ENCODE peak calls at places on chromosome 10, in five cellular contexts. One of them, this sample, is unnamed.

GRCh38 chr10:88457680-88458079 is 125.4 kb downstream of the RNLS start:
- DNase-seq in HFF-Myc: no peak
- DNase-seq in tibial artery: no peak
- DNase-seq in brain microvascular endothelial cell: no peak
- DNase-seq in IMR-90: no peak
- DNase-seq in this sample: no peak

GRCh38 chr10:89431977-89432376 is 17.6 kb downstream of the IFIT5 start:
- DNase-seq in HFF-Myc: no peak
- DNase-seq in tibial artery: no peak
- DNase-seq in brain microvascular endothelial cell: peak
- DNase-seq in IMR-90: peak
- DNase-seq in this sample: peak

GRCh38 chr10:23343591-23344225 is 889 bp downstream of the C10orf67 start:
- DNase-seq in HFF-Myc: no peak
- DNase-seq in tibial artery: peak
- DNase-seq in brain microvascular endothelial cell: peak
- DNase-seq in IMR-90: peak
- DNase-seq in this sample: peak

GRCh38 chr10:76881477-76882220 is 756.0 kb downstream of the KCNMA1 start:
- DNase-seq in HFF-Myc: peak
- DNase-seq in tibial artery: no peak
- DNase-seq in brain microvascular endothelial cell: no peak
- DNase-seq in IMR-90: peak
- DNase-seq in this sample: peak

GRCh38 chr10:52644678-52645434 is 127.7 kb downstream of the MBL2 start:
- DNase-seq in HFF-Myc: peak
- DNase-seq in tibial artery: no peak
- DNase-seq in brain microvascular endothelial cell: peak
- DNase-seq in IMR-90: peak
- DNase-seq in this sample: peak

GRCh38 chr10:133260895-133261725 is 15.6 kb downstream of the ADAM8 start:
- DNase-seq in HFF-Myc: no peak
- DNase-seq in tibial artery: peak
- DNase-seq in brain microvascular endothelial cell: no peak
- DNase-seq in IMR-90: no peak
- DNase-seq in this sample: no peak

GRCh38 chr10:67386260-67386659 is 309.7 kb downstream of the CTNNA3 start:
- DNase-seq in HFF-Myc: no peak
- DNase-seq in tibial artery: no peak
- DNase-seq in brain microvascular endothelial cell: no peak
- DNase-seq in IMR-90: no peak
- DNase-seq in this sample: no peak

GRCh38 chr10:124619802-124620490 is 124.2 kb downstream of the FAM53B start:
- DNase-seq in HFF-Myc: no peak
- DNase-seq in tibial artery: no peak
- DNase-seq in brain microvascular endothelial cell: no peak
- DNase-seq in IMR-90: no peak
- DNase-seq in this sample: no peak

GRCh38 chr10:88227342-88228018 is 355.6 kb downstream of the RNLS start:
- DNase-seq in HFF-Myc: no peak
- DNase-seq in tibial artery: no peak
- DNase-seq in brain microvascular endothelial cell: peak
- DNase-seq in IMR-90: peak
- DNase-seq in this sample: peak

GRCh38 chr10:31143331-31143935 is 111.8 kb upstream of the ZNF438 start:
- DNase-seq in HFF-Myc: no peak
- DNase-seq in tibial artery: no peak
- DNase-seq in brain microvascular endothelial cell: no peak
- DNase-seq in IMR-90: no peak
- DNase-seq in this sample: peak

GRCh38 chr10:103847909-103848468 is 7.4 kb downstream of the SH3PXD2A start:
- DNase-seq in HFF-Myc: no peak
- DNase-seq in tibial artery: no peak
- DNase-seq in brain microvascular endothelial cell: no peak
- DNase-seq in IMR-90: no peak
- DNase-seq in this sample: no peak

GRCh38 chr10:86851329-86852207 is 95.1 kb downstream of the BMPR1A start:
- DNase-seq in HFF-Myc: no peak
- DNase-seq in tibial artery: peak
- DNase-seq in brain microvascular endothelial cell: no peak
- DNase-seq in IMR-90: peak
- DNase-seq in this sample: peak

GRCh38 chr10:33336606-33337334 is 2.3 kb upstream of the NRP1 start:
- DNase-seq in HFF-Myc: no peak
- DNase-seq in tibial artery: peak
- DNase-seq in brain microvascular endothelial cell: peak
- DNase-seq in IMR-90: no peak
- DNase-seq in this sample: no peak

GRCh38 chr10:59336632-59337031 is 25.7 kb downstream of the FAM13C start:
- DNase-seq in HFF-Myc: no peak
- DNase-seq in tibial artery: no peak
- DNase-seq in brain microvascular endothelial cell: peak
- DNase-seq in IMR-90: peak
- DNase-seq in this sample: peak

GRCh38 chr10:129277080-129277479 is 190.0 kb upstream of the MGMT start:
- DNase-seq in HFF-Myc: no peak
- DNase-seq in tibial artery: no peak
- DNase-seq in brain microvascular endothelial cell: no peak
- DNase-seq in IMR-90: no peak
- DNase-seq in this sample: no peak

GRCh38 chr10:108375691-108376090 is 1211.2 kb upstream of the SORCS1 start:
- DNase-seq in HFF-Myc: no peak
- DNase-seq in tibial artery: no peak
- DNase-seq in brain microvascular endothelial cell: no peak
- DNase-seq in IMR-90: no peak
- DNase-seq in this sample: peak

GRCh38 chr10:49463605-49464004 is 67.7 kb upstream of the DRGX start:
- DNase-seq in HFF-Myc: no peak
- DNase-seq in tibial artery: no peak
- DNase-seq in brain microvascular endothelial cell: no peak
- DNase-seq in IMR-90: no peak
- DNase-seq in this sample: no peak

GRCh38 chr10:132292972-132293415 is 14.8 kb downstream of the STK32C start:
- DNase-seq in HFF-Myc: no peak
- DNase-seq in tibial artery: peak
- DNase-seq in brain microvascular endothelial cell: no peak
- DNase-seq in IMR-90: no peak
- DNase-seq in this sample: no peak

GRCh38 chr10:21501109-21501508 is 24.4 kb downstream of the SKIDA1 start:
- DNase-seq in HFF-Myc: no peak
- DNase-seq in tibial artery: no peak
- DNase-seq in brain microvascular endothelial cell: no peak
- DNase-seq in IMR-90: no peak
- DNase-seq in this sample: no peak

GRCh38 chr10:124041684-124042445 is 51.5 kb downstream of the CHST15 start:
- DNase-seq in HFF-Myc: no peak
- DNase-seq in tibial artery: no peak
- DNase-seq in brain microvascular endothelial cell: no peak
- DNase-seq in IMR-90: no peak
- DNase-seq in this sample: peak

GRCh38 chr10:118241229-118242137 is 100.6 kb downstream of the FAM204A start:
- DNase-seq in HFF-Myc: peak
- DNase-seq in tibial artery: peak
- DNase-seq in brain microvascular endothelial cell: peak
- DNase-seq in IMR-90: peak
- DNase-seq in this sample: peak

GRCh38 chr10:42962120-42962901 is 114.6 kb upstream of the RET start:
- DNase-seq in HFF-Myc: no peak
- DNase-seq in tibial artery: no peak
- DNase-seq in brain microvascular endothelial cell: no peak
- DNase-seq in IMR-90: no peak
- DNase-seq in this sample: no peak

GRCh38 chr10:13894412-13895093 is 307.8 kb downstream of the PRPF18 start:
- DNase-seq in HFF-Myc: no peak
- DNase-seq in tibial artery: no peak
- DNase-seq in brain microvascular endothelial cell: peak
- DNase-seq in IMR-90: peak
- DNase-seq in this sample: no peak

GRCh38 chr10:45441791-45442190 is 67.8 kb downstream of the ALOX5 start:
- DNase-seq in HFF-Myc: no peak
- DNase-seq in tibial artery: no peak
- DNase-seq in brain microvascular endothelial cell: no peak
- DNase-seq in IMR-90: no peak
- DNase-seq in this sample: no peak
- H3K4me3 ChIP-seq in HFF-Myc: no peak
- H3K4me3 ChIP-seq in tibial artery: no peak
- H3K4me3 ChIP-seq in brain microvascular endothelial cell: no peak
- H3K4me3 ChIP-seq in IMR-90: no peak
- H3K4me3 ChIP-seq in this sample: no peak

DNA sequence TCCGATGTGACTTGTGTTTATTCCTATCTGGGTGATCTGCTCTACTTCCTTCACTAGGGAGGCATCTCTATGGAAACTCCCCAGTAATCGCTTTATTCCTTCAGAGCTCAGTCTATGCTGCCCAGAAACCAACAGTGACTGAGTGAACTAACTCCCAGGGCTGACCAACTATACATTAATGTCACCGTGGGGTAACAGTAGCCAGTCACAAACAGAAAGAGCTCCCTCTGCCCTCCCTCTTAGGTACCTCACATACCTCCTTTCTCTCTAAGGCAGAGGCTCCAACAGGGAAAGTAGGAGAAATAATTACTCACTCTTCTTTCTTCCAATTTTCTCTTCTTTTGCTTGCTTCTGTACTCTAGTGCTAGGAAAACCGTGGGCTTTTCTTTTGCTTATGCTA is 855.0 kb downstream of the REEP3 start:
- DNase-seq in HFF-Myc: no peak
- DNase-seq in tibial artery: no peak
- DNase-seq in brain microvascular endothelial cell: no peak
- DNase-seq in IMR-90: no peak
- DNase-seq in this sample: no peak
- TF ChIP-seq CTCF in HFF-Myc: no peak
- TF ChIP-seq CTCF in tibial artery: no peak
- TF ChIP-seq CTCF in brain microvascular endothelial cell: no peak
- TF ChIP-seq CTCF in IMR-90: no peak
- TF ChIP-seq CTCF in this sample: no peak

DNA sequence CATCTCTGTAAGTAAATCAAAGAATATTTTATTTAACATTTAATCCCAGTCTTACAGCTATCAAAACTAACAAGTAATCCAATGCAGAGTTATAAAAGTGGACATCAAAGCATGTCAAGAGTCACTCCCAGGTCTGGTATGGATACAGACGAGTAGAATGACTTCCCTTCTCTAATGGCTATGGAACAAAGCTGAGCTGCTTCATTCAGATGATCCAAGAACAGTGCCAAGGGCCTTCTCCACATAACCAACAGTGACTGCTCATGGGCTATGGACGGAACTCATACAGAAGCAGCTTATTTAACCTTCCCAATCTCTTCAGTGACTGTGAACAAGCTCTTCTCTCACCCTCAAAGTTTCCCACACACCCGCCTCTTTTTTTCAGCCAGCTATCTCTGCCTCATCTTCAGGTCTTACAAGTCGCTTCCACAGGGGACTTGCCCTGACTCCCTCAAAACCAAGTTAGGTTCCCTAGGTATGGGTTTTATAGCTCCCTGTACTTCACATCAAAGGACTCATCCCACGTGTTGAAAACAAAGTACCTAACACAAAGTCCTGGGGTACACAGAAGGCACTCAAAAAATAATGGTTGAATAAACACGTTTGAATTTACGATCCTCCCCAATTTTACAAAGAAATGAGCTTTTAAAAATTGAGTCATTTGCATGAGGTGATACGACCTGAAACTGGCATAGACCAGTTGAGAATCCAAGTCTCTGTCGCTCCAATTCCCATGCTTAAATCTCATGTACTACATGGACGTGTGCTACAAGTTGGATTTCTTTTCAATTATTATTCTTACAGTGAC is 3.1 kb downstream of the USP6NL start:
- DNase-seq in HFF-Myc: no peak
- DNase-seq in tibial artery: no peak
- DNase-seq in brain microvascular endothelial cell: no peak
- DNase-seq in IMR-90: no peak
- DNase-seq in this sample: no peak
- H3K4me3 ChIP-seq in HFF-Myc: no peak
- H3K4me3 ChIP-seq in tibial artery: no peak
- H3K4me3 ChIP-seq in brain microvascular endothelial cell: no peak
- H3K4me3 ChIP-seq in IMR-90: no peak
- H3K4me3 ChIP-seq in this sample: no peak

DNA sequence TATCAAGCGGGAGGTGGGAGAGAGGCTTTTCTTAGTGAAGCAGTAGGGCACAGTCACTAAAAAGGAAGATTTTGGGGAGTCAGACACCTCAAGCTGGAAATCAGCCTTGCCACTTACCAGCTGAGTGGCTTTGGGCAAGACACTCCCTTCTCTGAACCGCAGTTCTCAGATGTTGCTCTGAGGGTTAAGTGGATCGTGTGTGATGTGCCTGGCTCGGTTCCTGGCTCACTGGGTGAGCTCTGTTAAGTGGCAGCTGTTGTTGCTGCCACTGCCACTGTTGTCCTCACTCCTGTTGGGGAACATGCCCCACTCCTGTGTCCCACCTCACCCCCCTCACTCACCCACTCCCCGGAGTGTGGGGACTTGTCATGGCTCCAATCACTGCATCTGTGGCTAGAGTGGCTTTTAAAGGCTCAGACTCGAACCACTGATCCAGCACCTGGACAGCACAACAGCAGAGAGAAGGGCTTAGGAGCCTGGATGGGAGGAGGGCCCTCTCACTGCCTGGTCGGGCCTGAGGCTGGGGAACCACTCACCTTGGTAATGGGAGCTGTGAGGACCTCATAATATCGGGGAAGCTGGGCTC is 20.0 kb downstream of the PYROXD2 start:
- DNase-seq in HFF-Myc: no peak
- DNase-seq in tibial artery: no peak
- DNase-seq in brain microvascular endothelial cell: no peak
- DNase-seq in IMR-90: no peak
- DNase-seq in this sample: peak
- TF ChIP-seq CTCF in HFF-Myc: no peak
- TF ChIP-seq CTCF in tibial artery: no peak
- TF ChIP-seq CTCF in brain microvascular endothelial cell: no peak
- TF ChIP-seq CTCF in IMR-90: no peak
- TF ChIP-seq CTCF in this sample: no peak

GRCh38 chr10:79399242-79399831 is 46.1 kb downstream of the ZCCHC24 start:
- DNase-seq in HFF-Myc: peak
- DNase-seq in tibial artery: peak
- DNase-seq in brain microvascular endothelial cell: peak
- DNase-seq in IMR-90: peak
- DNase-seq in this sample: peak
- H3K4me3 ChIP-seq in HFF-Myc: peak
- H3K4me3 ChIP-seq in tibial artery: no peak
- H3K4me3 ChIP-seq in brain microvascular endothelial cell: peak
- H3K4me3 ChIP-seq in IMR-90: no peak
- H3K4me3 ChIP-seq in this sample: no peak

GRCh38 chr10:2920638-2921037 is 146.7 kb upstream of the PFKP start:
- DNase-seq in HFF-Myc: no peak
- DNase-seq in tibial artery: no peak
- DNase-seq in brain microvascular endothelial cell: no peak
- DNase-seq in IMR-90: no peak
- DNase-seq in this sample: no peak

GRCh38 chr10:2920166-2920565 is 147.2 kb upstream of the PFKP start:
- DNase-seq in HFF-Myc: no peak
- DNase-seq in tibial artery: no peak
- DNase-seq in brain microvascular endothelial cell: no peak
- DNase-seq in IMR-90: no peak
- DNase-seq in this sample: no peak

GRCh38 chr10:2924425-2924824 is 142.9 kb upstream of the PFKP start:
- DNase-seq in HFF-Myc: no peak
- DNase-seq in tibial artery: no peak
- DNase-seq in brain microvascular endothelial cell: no peak
- DNase-seq in IMR-90: no peak
- DNase-seq in this sample: no peak

GRCh38 chr10:2919016-2919415 is 148.3 kb upstream of the PFKP start:
- DNase-seq in HFF-Myc: no peak
- DNase-seq in tibial artery: no peak
- DNase-seq in brain microvascular endothelial cell: no peak
- DNase-seq in IMR-90: no peak
- DNase-seq in this sample: no peak

GRCh38 chr10:2921956-2922680 is 145.2 kb upstream of the PFKP start:
- DNase-seq in HFF-Myc: no peak
- DNase-seq in tibial artery: no peak
- DNase-seq in brain microvascular endothelial cell: peak
- DNase-seq in IMR-90: peak
- DNase-seq in this sample: no peak
- TF ChIP-seq CTCF in HFF-Myc: no peak
- TF ChIP-seq CTCF in tibial artery: no peak
- TF ChIP-seq CTCF in brain microvascular endothelial cell: no peak
- TF ChIP-seq CTCF in IMR-90: peak
- TF ChIP-seq CTCF in this sample: no peak